ENCODE peak calls at places on chromosomes 11 and 22, in six cellular contexts. M is CD8-positive, alpha-beta memory T cell; I is HEK293T; H is aorta; T is AG04450; Y is HFF-Myc. Q is an unnamed sample.

GRCh38 chr11:83827940-83828554 is 541.9 kb upstream of the CCDC90B start:
- DNase-seq in Y (no peak), T (no peak), M (no peak), I (peak), H (no peak), Q (no peak)

GRCh38 chr11:46345131-46345597 is 2.1 kb upstream of the DGKZ start:
- DNase-seq in I (no peak), Y (no peak), M (no peak), T (no peak), H (no peak), Q (no peak)

GRCh38 chr22:28899199-28899853 is 16.0 kb downstream of the ZNRF3 start:
- DNase-seq in M (peak), Y (no peak), T (no peak), H (peak), I (no peak), Q (no peak)

GRCh38 chr22:49724893-49725489 is 102.7 kb downstream of the BRD1 start:
- DNase-seq in M (peak), Y (no peak), H (no peak), I (peak), T (no peak), Q (peak)

GRCh38 chr11:118488480-118489109 is 38.7 kb upstream of the TTC36 start:
- DNase-seq in T (peak), I (peak), Y (peak), M (peak), H (peak), Q (peak)

GRCh38 chr11:100753562-100753961 is 66.5 kb downstream of the ARHGAP42 start:
- DNase-seq in Y (no peak), H (no peak), I (no peak), T (no peak), M (no peak), Q (no peak)

GRCh38 chr22:35539910-35540599 is 576 bp upstream of the RASD2 start:
- DNase-seq in I (peak), H (peak), T (no peak), Y (no peak), M (peak), Q (no peak)

GRCh38 chr11:65309006-65309405 is 5.7 kb upstream of the CDC42EP2 start:
- DNase-seq in I (no peak), H (no peak), M (no peak), Y (no peak), T (no peak), Q (no peak)

GRCh38 chr11:23947883-23948282 is 549.0 kb upstream of the LUZP2 start:
- DNase-seq in T (no peak), I (no peak), M (no peak), Y (no peak), H (no peak), Q (no peak)

GRCh38 chr11:88288560-88288959 is 49.0 kb downstream of the CTSC start:
- DNase-seq in M (no peak), I (no peak), H (no peak), Y (no peak), T (no peak), Q (no peak)

GRCh38 chr11:27718346-27718852 is 18.1 kb upstream of the BDNF start:
- DNase-seq in M (no peak), H (peak), Y (no peak), I (peak), T (peak), Q (no peak)

GRCh38 chr11:86255896-86256295 is 11.3 kb downstream of the EED start:
- DNase-seq in M (no peak), Y (no peak), I (no peak), T (no peak), H (no peak), Q (no peak)

GRCh38 chr11:77084581-77085191 is 17.9 kb downstream of the CAPN5 start:
- DNase-seq in H (peak), T (no peak), M (no peak), I (no peak), Y (no peak), Q (no peak)

GRCh38 chr11:13963169-13963948 is 836 bp downstream of the SPON1 start:
- DNase-seq in T (no peak), Y (no peak), H (peak), I (peak), M (peak), Q (no peak)

GRCh38 chr11:77266766-77267165 is 34.7 kb downstream of the GDPD4 start:
- DNase-seq in M (no peak), T (no peak), I (no peak), Y (no peak), H (no peak), Q (no peak)